ENCODE peak calls at places on chromosomes 16 and 17, in ten cellular contexts. P is lower lobe of right lung; N is endothelial cell of umbilical vein; T is left ventricle myocardium inferior; D is upper lobe of left lung; B is CD8-positive, alpha-beta T cell; W is breast epithelium; E is PC-3; C is cardiac muscle cell; H is GM23248. J is an unnamed sample.

GRCh38 chr16:62829615-62830014 is 793.4 kb upstream of the CDH8 start:
- DNase-seq in E (no peak), H (no peak), N (no peak), P (no peak), W (no peak), D (no peak), C (no peak), B (no peak), T (no peak), J (no peak)

GRCh38 chr16:56477096-56477878 is 25.9 kb downstream of the OGFOD1 start:
- DNase-seq in W (no peak), P (no peak), H (peak; percentile 92), N (peak; percentile 75), E (peak; percentile 66), T (no peak), C (peak; percentile 86), B (no peak), D (no peak), J (no peak)

GRCh38 chr16:68219708-68220378 is 16.1 kb downstream of the ESRP2 start:
- DNase-seq in C (no peak), W (no peak), P (no peak), H (no peak), D (peak; percentile 44), N (no peak), E (no peak), T (no peak), B (no peak), J (no peak)

GRCh38 chr16:66476328-66477027 is 49.4 kb downstream of the BEAN1 start:
- DNase-seq in B (peak; percentile 14), T (no peak), C (peak; percentile 23), W (no peak), P (no peak), H (peak; percentile 27), D (no peak), E (no peak), N (no peak), J (no peak)

GRCh38 chr17:14306602-14307001 is 5.7 kb downstream of the HS3ST3B1 start:
- DNase-seq in P (no peak), W (no peak), D (no peak), N (no peak), B (no peak), C (no peak), H (peak; percentile 26), E (no peak), T (no peak), J (no peak)

GRCh38 chr16:30948956-30949654 is at the start of gene ORAI3:
- DNase-seq in C (peak; percentile 73), N (peak; percentile 52), D (peak; percentile 89), T (peak; percentile 84), B (peak; percentile 32), P (peak; percentile 91), E (peak; percentile 42), H (peak; percentile 86), W (peak; percentile 68), J (peak; percentile 89)

GRCh38 chr17:3754458-3755334 is 31.0 kb downstream of the HASPIN start:
- DNase-seq in N (no peak), P (peak; percentile 93), D (peak; percentile 95), T (no peak), B (peak; percentile 70), H (peak; percentile 58), C (no peak), E (peak; percentile 93), W (peak; percentile 96), J (no peak)

GRCh38 chr16:21656795-21657768 is 4.7 kb upstream of the IGSF6 start:
- DNase-seq in T (no peak), E (peak; percentile 58), D (no peak), H (peak; percentile 76), C (peak; percentile 74), N (peak; percentile 63), P (no peak), B (no peak), W (no peak), J (no peak)

GRCh38 chr16:66523861-66524354 is 26.0 kb downstream of the TK2 start:
- DNase-seq in W (no peak), B (no peak), P (no peak), N (peak; percentile 51), E (no peak), D (no peak), C (peak; percentile 55), T (no peak), H (no peak), J (no peak)

GRCh38 chr16:15444264-15444663 is 9.9 kb downstream of the BMERB1 start:
- DNase-seq in N (no peak), T (no peak), H (no peak), E (no peak), D (no peak), C (no peak), B (no peak), P (no peak), W (no peak), J (no peak)

DNA sequence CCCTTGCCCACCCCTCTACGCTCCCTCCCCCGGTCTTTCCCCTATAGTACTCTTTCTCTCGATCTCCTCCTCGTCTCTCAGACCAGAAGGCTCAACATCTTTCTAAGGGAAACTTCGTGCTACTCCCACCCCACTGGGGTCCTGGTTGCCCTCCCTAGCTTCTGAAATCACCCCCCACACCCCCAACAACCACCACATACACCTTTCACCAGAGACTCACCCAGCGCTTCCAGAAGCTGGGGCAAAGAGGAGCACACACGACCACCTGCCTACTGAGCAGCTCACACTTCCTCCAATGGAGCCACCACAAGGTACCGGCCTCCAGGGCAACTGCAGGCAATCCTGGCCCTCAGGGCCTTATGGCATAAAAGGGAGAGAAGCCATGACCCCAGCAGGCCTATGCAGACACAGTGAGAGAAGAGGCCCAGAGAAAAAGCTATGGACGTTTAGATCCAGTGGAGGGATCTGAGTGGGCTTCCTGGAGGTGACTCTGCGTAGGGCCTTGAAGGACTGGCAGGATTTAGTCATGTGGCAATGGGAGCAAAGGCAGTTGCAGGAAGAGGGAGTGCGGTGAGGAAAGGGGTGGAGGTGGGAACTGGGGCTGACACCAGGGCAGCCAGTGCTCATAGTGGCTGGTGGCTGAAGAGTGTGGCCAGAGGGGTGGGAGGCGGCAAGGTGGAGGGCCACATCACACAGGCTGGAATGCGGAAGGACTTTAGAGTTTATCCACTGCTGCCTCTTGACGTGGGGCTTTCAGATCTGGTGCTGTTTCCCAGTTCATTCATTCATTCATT is 12.1 kb upstream of the TMEM92 start:
- DNase-seq in D (no peak), C (no peak), H (no peak), P (no peak), N (no peak), W (peak; percentile 12), B (no peak), E (no peak), T (no peak), J (no peak)
- H3K4me1 ChIP-seq in D (peaks cover 34% of the 10 kb centered on the region), C (peaks cover 39% of the 10 kb centered on the region), H (peaks cover 56% of the 10 kb centered on the region), P (peaks cover 33% of the 10 kb centered on the region), N (peaks cover 6% of the 10 kb centered on the region), W (peaks cover 22% of the 10 kb centered on the region), B (no peaks in the 10 kb centered on the region), E (peaks cover 15% of the 10 kb centered on the region), T (peaks cover 9% of the 10 kb centered on the region), J (peaks cover 61% of the 10 kb centered on the region)

GRCh38 chr17:65515512-65515911 is 45.9 kb downstream of the AXIN2 start:
- DNase-seq in C (no peak), T (no peak), W (no peak), P (no peak), H (no peak), N (no peak), D (no peak), B (no peak), E (no peak), J (peak; percentile 25)
- H3K27ac ChIP-seq in C (no peak overlapping the region), T (no peak overlapping the region), W (peak overlapping the region; percentile 81), P (peak overlapping the region; percentile 81), H (peak overlapping the region; percentile 93), N (no peak overlapping the region), D (peak overlapping the region; percentile 72), B (no peak overlapping the region), E (no peak overlapping the region), J (no peak overlapping the region)

GRCh38 chr17:27348196-27348595 is 54.3 kb downstream of the WSB1 start:
- DNase-seq in H (no peak), D (no peak), P (no peak), C (no peak), T (no peak), N (peak; percentile 61), W (no peak), E (no peak), B (no peak), J (no peak)
- H3K4me3 ChIP-seq in H (peak overlapping the region; percentile 68), D (no peak overlapping the region), P (no peak overlapping the region), C (no peak overlapping the region), T (no peak overlapping the region), N (no peak overlapping the region), W (no peak overlapping the region), E (peak overlapping the region; percentile 42), B (no peak overlapping the region), J (no peak overlapping the region)

GRCh38 chr16:2465653-2466415 is 5.3 kb upstream of the NTN3 start:
- DNase-seq in C (no peak), W (no peak), E (peak; percentile 4), B (no peak), H (peak; percentile 34), T (no peak), D (no peak), P (no peak), N (no peak), J (no peak)

GRCh38 chr16:2468725-2469398 is 2.2 kb upstream of the NTN3 start:
- DNase-seq in H (no peak), W (no peak), T (no peak), E (no peak), C (no peak), B (no peak), D (no peak), P (no peak), N (no peak), J (no peak)

GRCh38 chr16:2468142-2468724 is 2.9 kb upstream of the NTN3 start:
- DNase-seq in P (no peak), C (no peak), W (no peak), E (peak; percentile 31), H (peak; percentile 59), B (no peak), T (no peak), D (no peak), N (peak; percentile 14), J (no peak)

GRCh38 chr16:2466667-2467300 is 4.3 kb upstream of the NTN3 start:
- DNase-seq in N (no peak), D (no peak), P (no peak), W (no peak), H (no peak), E (no peak), T (no peak), B (no peak), C (no peak), J (no peak)

GRCh38 chr16:2467301-2468141 is 3.6 kb upstream of the NTN3 start:
- DNase-seq in H (peak; percentile 93), P (peak; percentile 77), B (no peak), C (peak; percentile 76), W (peak; percentile 82), T (peak; percentile 80), D (no peak), E (peak; percentile 59), N (peak; percentile 42), J (peak; percentile 75)
- H3K4me1 ChIP-seq in H (no peaks in the 10 kb centered on the region), P (peaks cover 40% of the 10 kb centered on the region), B (peaks cover 17% of the 10 kb centered on the region), C (peaks cover 33% of the 10 kb centered on the region), W (peaks cover 23% of the 10 kb centered on the region), T (peaks cover 52% of the 10 kb centered on the region), D (peaks cover 52% of the 10 kb centered on the region), E (peaks cover 9% of the 10 kb centered on the region), N (peaks cover 5% of the 10 kb centered on the region), J (peaks cover 53% of the 10 kb centered on the region)

DNA sequence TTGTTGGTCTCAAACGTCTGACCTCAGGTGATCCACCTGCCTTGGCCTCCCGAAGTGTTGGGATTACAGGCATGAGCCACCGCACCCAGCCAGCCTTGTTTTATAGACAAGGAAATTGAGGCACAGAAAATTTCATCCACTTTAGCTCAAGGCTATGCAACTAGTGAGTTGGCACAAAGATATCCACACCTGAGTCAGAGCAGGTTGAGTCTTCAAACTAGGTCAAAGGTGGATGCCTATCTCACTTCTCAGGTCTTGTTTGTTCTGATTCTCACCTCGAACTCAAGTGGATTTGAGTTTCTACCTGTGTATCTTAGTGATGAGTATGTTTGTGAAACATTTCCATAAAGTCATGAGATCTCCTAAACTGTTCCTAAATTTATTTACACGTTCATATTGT is 35.6 kb upstream of the GAS7 start:
- DNase-seq in N (no peak), D (no peak), H (no peak), B (no peak), C (no peak), T (no peak), P (no peak), W (no peak), E (no peak), J (no peak)
- H3K27ac ChIP-seq in N (no peak overlapping the region), D (no peak overlapping the region), H (no peak overlapping the region), B (no peak overlapping the region), C (no peak overlapping the region), T (no peak overlapping the region), P (no peak overlapping the region), W (no peak overlapping the region), E (no peak overlapping the region), J (no peak overlapping the region)

J was measured in tibial artery.